ENCODE peak calls at places on chromosomes 3 and 15, in ten cellular contexts. One of them, this sample, is unnamed.

GRCh38 chr3:46067401-46067800 is 40.1 kb upstream of the XCR1 start:
- DNase-seq in ovary: no peak
- DNase-seq in heart right ventricle: no peak
- DNase-seq in mammary epithelial cell: no peak
- DNase-seq in lung: no peak
- DNase-seq in choroid plexus epithelial cell: no peak
- DNase-seq in PC-9: no peak
- DNase-seq in stomach: no peak
- DNase-seq in bronchial epithelial cell: no peak
- DNase-seq in AG09309: no peak
- DNase-seq in this sample: no peak

GRCh38 chr15:68599560-68600071 is 20.8 kb downstream of the CORO2B start:
- DNase-seq in stomach: no peak
- DNase-seq in mammary epithelial cell: no peak
- DNase-seq in choroid plexus epithelial cell: peak; percentile 72
- DNase-seq in lung: no peak
- DNase-seq in heart right ventricle: no peak
- DNase-seq in PC-9: no peak
- DNase-seq in ovary: peak; percentile 53
- DNase-seq in AG09309: no peak
- DNase-seq in bronchial epithelial cell: no peak
- DNase-seq in this sample: peak; percentile 50

GRCh38 chr3:190862209-190863118 is at the start of gene GMNC:
- DNase-seq in choroid plexus epithelial cell: peak; percentile 68
- DNase-seq in stomach: peak; percentile 88
- DNase-seq in mammary epithelial cell: peak; percentile 71
- DNase-seq in PC-9: peak; percentile 85
- DNase-seq in lung: peak; percentile 77
- DNase-seq in bronchial epithelial cell: peak; percentile 80
- DNase-seq in heart right ventricle: peak; percentile 86
- DNase-seq in ovary: peak; percentile 55
- DNase-seq in AG09309: no peak
- DNase-seq in this sample: peak; percentile 56

GRCh38 chr3:191959876-191960418 is 499.0 kb downstream of the PYDC2 start:
- DNase-seq in AG09309: no peak
- DNase-seq in choroid plexus epithelial cell: no peak
- DNase-seq in mammary epithelial cell: no peak
- DNase-seq in stomach: no peak
- DNase-seq in ovary: no peak
- DNase-seq in PC-9: no peak
- DNase-seq in bronchial epithelial cell: no peak
- DNase-seq in lung: no peak
- DNase-seq in heart right ventricle: no peak
- DNase-seq in this sample: no peak

GRCh38 chr3:129602309-129602708 is 4.2 kb downstream of the PLXND1 start:
- DNase-seq in lung: no peak
- DNase-seq in AG09309: no peak
- DNase-seq in stomach: no peak
- DNase-seq in choroid plexus epithelial cell: no peak
- DNase-seq in bronchial epithelial cell: no peak
- DNase-seq in mammary epithelial cell: no peak
- DNase-seq in PC-9: no peak
- DNase-seq in heart right ventricle: no peak
- DNase-seq in ovary: no peak
- DNase-seq in this sample: no peak

GRCh38 chr15:31455499-31455898 is 128.9 kb downstream of the KLF13 start:
- DNase-seq in lung: no peak
- DNase-seq in PC-9: no peak
- DNase-seq in AG09309: no peak
- DNase-seq in bronchial epithelial cell: no peak
- DNase-seq in choroid plexus epithelial cell: no peak
- DNase-seq in ovary: no peak
- DNase-seq in stomach: no peak
- DNase-seq in mammary epithelial cell: no peak
- DNase-seq in heart right ventricle: no peak
- DNase-seq in this sample: no peak

GRCh38 chr3:46266598-46266997 is 24.3 kb downstream of the CCR3 start:
- DNase-seq in PC-9: peak; percentile 3
- DNase-seq in ovary: no peak
- DNase-seq in AG09309: no peak
- DNase-seq in heart right ventricle: no peak
- DNase-seq in bronchial epithelial cell: peak; percentile 33
- DNase-seq in mammary epithelial cell: no peak
- DNase-seq in stomach: no peak
- DNase-seq in lung: no peak
- DNase-seq in choroid plexus epithelial cell: no peak
- DNase-seq in this sample: no peak

GRCh38 chr3:13636874-13637273 is 87.9 kb downstream of the FBLN2 start:
- DNase-seq in bronchial epithelial cell: no peak
- DNase-seq in stomach: no peak
- DNase-seq in lung: no peak
- DNase-seq in ovary: no peak
- DNase-seq in PC-9: no peak
- DNase-seq in choroid plexus epithelial cell: no peak
- DNase-seq in heart right ventricle: no peak
- DNase-seq in mammary epithelial cell: no peak
- DNase-seq in AG09309: no peak
- DNase-seq in this sample: no peak

DNA sequence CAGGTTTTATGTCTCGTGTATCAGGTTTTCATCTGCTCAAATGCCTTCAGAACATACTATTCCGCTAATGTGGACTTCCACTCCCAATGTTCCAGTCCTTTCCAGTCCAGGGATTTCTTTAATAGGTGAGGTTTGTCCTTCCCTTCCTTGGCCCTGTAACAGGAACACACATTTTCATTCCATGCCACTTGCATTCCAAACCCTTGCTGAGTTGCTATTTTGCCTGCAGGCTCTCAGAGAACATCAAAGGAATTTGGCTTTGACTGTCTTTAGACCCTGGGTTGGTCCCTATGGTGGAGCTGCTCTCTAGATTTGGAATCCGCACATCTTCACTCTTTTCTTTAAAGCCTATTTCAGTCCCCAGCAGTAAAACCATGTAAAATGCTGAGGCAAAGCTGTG is 12.3 kb upstream of the ALCAM start:
- DNase-seq in AG09309: no peak
- DNase-seq in ovary: no peak
- DNase-seq in stomach: no peak
- DNase-seq in lung: no peak
- DNase-seq in choroid plexus epithelial cell: peak; percentile 61
- DNase-seq in heart right ventricle: no peak
- DNase-seq in PC-9: no peak
- DNase-seq in mammary epithelial cell: no peak
- DNase-seq in bronchial epithelial cell: no peak
- DNase-seq in this sample: no peak
- H3K4me3 ChIP-seq in AG09309: peak overlapping the region; percentile 31
- H3K4me3 ChIP-seq in ovary: no peak overlapping the region
- H3K4me3 ChIP-seq in stomach: peak overlapping the region; percentile 38
- H3K4me3 ChIP-seq in lung: no peak overlapping the region
- H3K4me3 ChIP-seq in choroid plexus epithelial cell: peak overlapping the region; percentile 55
- H3K4me3 ChIP-seq in heart right ventricle: no peak overlapping the region
- H3K4me3 ChIP-seq in PC-9: no peak overlapping the region
- H3K4me3 ChIP-seq in mammary epithelial cell: no peak overlapping the region
- H3K4me3 ChIP-seq in bronchial epithelial cell: no peak overlapping the region
- H3K4me3 ChIP-seq in this sample: no peak overlapping the region

GRCh38 chr3:141699907-141700306 is 38.2 kb upstream of the RNF7 start:
- DNase-seq in PC-9: no peak
- DNase-seq in bronchial epithelial cell: no peak
- DNase-seq in lung: no peak
- DNase-seq in mammary epithelial cell: no peak
- DNase-seq in AG09309: no peak
- DNase-seq in stomach: no peak
- DNase-seq in heart right ventricle: no peak
- DNase-seq in choroid plexus epithelial cell: peak; percentile 35
- DNase-seq in ovary: no peak
- DNase-seq in this sample: no peak
- TF ChIP-seq CTCF in PC-9: no peak
- TF ChIP-seq CTCF in bronchial epithelial cell: no peak
- TF ChIP-seq CTCF in lung: no peak
- TF ChIP-seq CTCF in mammary epithelial cell: no peak
- TF ChIP-seq CTCF in AG09309: no peak
- TF ChIP-seq CTCF in stomach: no peak
- TF ChIP-seq CTCF in heart right ventricle: no peak
- TF ChIP-seq CTCF in choroid plexus epithelial cell: no peak
- TF ChIP-seq CTCF in ovary: no peak
- TF ChIP-seq CTCF in this sample: no peak

GRCh38 chr3:43181202-43181910 is 75.5 kb upstream of the POMGNT2 start:
- DNase-seq in mammary epithelial cell: peak; percentile 87
- DNase-seq in bronchial epithelial cell: peak; percentile 93
- DNase-seq in AG09309: no peak
- DNase-seq in choroid plexus epithelial cell: no peak
- DNase-seq in lung: no peak
- DNase-seq in heart right ventricle: no peak
- DNase-seq in PC-9: peak; percentile 76
- DNase-seq in ovary: no peak
- DNase-seq in stomach: no peak
- DNase-seq in this sample: no peak

GRCh38 chr3:43177092-43177491 is 71.2 kb upstream of the POMGNT2 start:
- DNase-seq in heart right ventricle: no peak
- DNase-seq in ovary: no peak
- DNase-seq in mammary epithelial cell: no peak
- DNase-seq in stomach: no peak
- DNase-seq in PC-9: no peak
- DNase-seq in AG09309: no peak
- DNase-seq in bronchial epithelial cell: no peak
- DNase-seq in lung: no peak
- DNase-seq in choroid plexus epithelial cell: no peak
- DNase-seq in this sample: no peak

GRCh38 chr3:43178891-43179366 is 73.0 kb upstream of the POMGNT2 start:
- DNase-seq in bronchial epithelial cell: peak; percentile 87
- DNase-seq in PC-9: peak; percentile 46
- DNase-seq in stomach: peak; percentile 43
- DNase-seq in mammary epithelial cell: peak; percentile 75
- DNase-seq in heart right ventricle: no peak
- DNase-seq in lung: no peak
- DNase-seq in ovary: no peak
- DNase-seq in choroid plexus epithelial cell: peak; percentile 51
- DNase-seq in AG09309: peak; percentile 29
- DNase-seq in this sample: peak; percentile 14

GRCh38 chr3:43176666-43177065 is 70.8 kb upstream of the POMGNT2 start:
- DNase-seq in ovary: no peak
- DNase-seq in mammary epithelial cell: no peak
- DNase-seq in AG09309: no peak
- DNase-seq in heart right ventricle: no peak
- DNase-seq in choroid plexus epithelial cell: no peak
- DNase-seq in stomach: no peak
- DNase-seq in lung: no peak
- DNase-seq in bronchial epithelial cell: no peak
- DNase-seq in PC-9: no peak
- DNase-seq in this sample: no peak

DNA sequence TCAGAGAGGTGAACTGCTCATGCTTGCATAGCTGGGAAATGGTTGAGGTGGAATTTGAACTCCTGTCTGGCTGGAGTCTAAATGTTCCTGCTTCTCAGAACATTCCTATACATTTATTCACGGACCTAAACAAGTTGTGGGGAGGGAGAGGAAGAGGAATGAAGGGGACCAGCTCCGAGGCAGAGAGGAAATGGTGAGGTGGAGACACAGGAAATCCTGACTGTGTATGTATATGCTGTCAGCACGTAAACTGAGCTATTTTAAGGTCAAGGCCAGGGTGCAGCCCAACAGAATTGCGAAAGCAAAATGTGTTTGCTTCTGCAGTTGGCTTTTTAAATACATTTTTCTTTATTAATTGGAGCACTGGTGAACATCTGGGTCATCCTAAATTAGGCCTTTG is 74.1 kb upstream of the POMGNT2 start:
- DNase-seq in heart right ventricle: no peak
- DNase-seq in AG09309: peak; percentile 51
- DNase-seq in mammary epithelial cell: peak; percentile 89
- DNase-seq in ovary: no peak
- DNase-seq in bronchial epithelial cell: peak; percentile 98
- DNase-seq in lung: no peak
- DNase-seq in PC-9: peak; percentile 30
- DNase-seq in stomach: no peak
- DNase-seq in choroid plexus epithelial cell: peak; percentile 98
- DNase-seq in this sample: peak; percentile 62
- H3K4me3 ChIP-seq in heart right ventricle: no peak overlapping the region
- H3K4me3 ChIP-seq in AG09309: no peak overlapping the region
- H3K4me3 ChIP-seq in mammary epithelial cell: no peak overlapping the region
- H3K4me3 ChIP-seq in ovary: no peak overlapping the region
- H3K4me3 ChIP-seq in bronchial epithelial cell: no peak overlapping the region
- H3K4me3 ChIP-seq in lung: no peak overlapping the region
- H3K4me3 ChIP-seq in PC-9: no peak overlapping the region
- H3K4me3 ChIP-seq in stomach: no peak overlapping the region
- H3K4me3 ChIP-seq in choroid plexus epithelial cell: no peak overlapping the region
- H3K4me3 ChIP-seq in this sample: no peak overlapping the region

GRCh38 chr3:106068386-106068785 is 199.6 kb upstream of the CBLB start:
- DNase-seq in AG09309: no peak
- DNase-seq in bronchial epithelial cell: no peak
- DNase-seq in PC-9: no peak
- DNase-seq in choroid plexus epithelial cell: no peak
- DNase-seq in ovary: peak; percentile 42
- DNase-seq in stomach: no peak
- DNase-seq in heart right ventricle: no peak
- DNase-seq in mammary epithelial cell: no peak
- DNase-seq in lung: no peak
- DNase-seq in this sample: peak; percentile 47

GRCh38 chr3:106070187-106070586 is 201.4 kb upstream of the CBLB start:
- DNase-seq in lung: no peak
- DNase-seq in AG09309: no peak
- DNase-seq in stomach: no peak
- DNase-seq in ovary: no peak
- DNase-seq in choroid plexus epithelial cell: no peak
- DNase-seq in mammary epithelial cell: no peak
- DNase-seq in bronchial epithelial cell: no peak
- DNase-seq in PC-9: no peak
- DNase-seq in heart right ventricle: no peak
- DNase-seq in this sample: no peak

GRCh38 chr3:106067711-106068110 is 198.9 kb upstream of the CBLB start:
- DNase-seq in bronchial epithelial cell: no peak
- DNase-seq in PC-9: no peak
- DNase-seq in lung: no peak
- DNase-seq in mammary epithelial cell: no peak
- DNase-seq in AG09309: no peak
- DNase-seq in choroid plexus epithelial cell: no peak
- DNase-seq in ovary: no peak
- DNase-seq in stomach: no peak
- DNase-seq in heart right ventricle: no peak
- DNase-seq in this sample: no peak

GRCh38 chr3:106071306-106071705 is 202.5 kb upstream of the CBLB start:
- DNase-seq in mammary epithelial cell: no peak
- DNase-seq in bronchial epithelial cell: no peak
- DNase-seq in heart right ventricle: no peak
- DNase-seq in AG09309: no peak
- DNase-seq in PC-9: no peak
- DNase-seq in stomach: no peak
- DNase-seq in lung: no peak
- DNase-seq in choroid plexus epithelial cell: no peak
- DNase-seq in ovary: no peak
- DNase-seq in this sample: no peak

GRCh38 chr3:106068795-106069194 is 200.0 kb upstream of the CBLB start:
- DNase-seq in AG09309: no peak
- DNase-seq in heart right ventricle: no peak
- DNase-seq in choroid plexus epithelial cell: peak; percentile 5
- DNase-seq in mammary epithelial cell: no peak
- DNase-seq in PC-9: no peak
- DNase-seq in stomach: no peak
- DNase-seq in bronchial epithelial cell: no peak
- DNase-seq in lung: no peak
- DNase-seq in ovary: no peak
- DNase-seq in this sample: peak; percentile 83
- TF ChIP-seq CTCF in AG09309: no peak
- TF ChIP-seq CTCF in heart right ventricle: no peak
- TF ChIP-seq CTCF in choroid plexus epithelial cell: no peak
- TF ChIP-seq CTCF in mammary epithelial cell: no peak
- TF ChIP-seq CTCF in PC-9: no peak
- TF ChIP-seq CTCF in stomach: no peak
- TF ChIP-seq CTCF in bronchial epithelial cell: no peak
- TF ChIP-seq CTCF in lung: no peak
- TF ChIP-seq CTCF in ovary: no peak
- TF ChIP-seq CTCF in this sample: no peak

GRCh38 chr3:71545330-71545729 is 38.2 kb downstream of the FOXP1 start:
- DNase-seq in heart right ventricle: no peak
- DNase-seq in ovary: no peak
- DNase-seq in mammary epithelial cell: no peak
- DNase-seq in bronchial epithelial cell: no peak
- DNase-seq in choroid plexus epithelial cell: no peak
- DNase-seq in PC-9: no peak
- DNase-seq in lung: no peak
- DNase-seq in AG09309: no peak
- DNase-seq in stomach: no peak
- DNase-seq in this sample: no peak
- H3K4me3 ChIP-seq in heart right ventricle: no peak overlapping the region
- H3K4me3 ChIP-seq in ovary: no peak overlapping the region
- H3K4me3 ChIP-seq in mammary epithelial cell: no peak overlapping the region
- H3K4me3 ChIP-seq in bronchial epithelial cell: no peak overlapping the region
- H3K4me3 ChIP-seq in choroid plexus epithelial cell: no peak overlapping the region
- H3K4me3 ChIP-seq in PC-9: no peak overlapping the region
- H3K4me3 ChIP-seq in lung: no peak overlapping the region
- H3K4me3 ChIP-seq in AG09309: no peak overlapping the region
- H3K4me3 ChIP-seq in stomach: no peak overlapping the region
- H3K4me3 ChIP-seq in this sample: no peak overlapping the region